ENCODE peak calls at places on chromosomes 3 and 15, in five cellular contexts. One of them, this sample, is unnamed.

GRCh38 chr15:40845036-40845435 is 1.2 kb downstream of the SPINT1 start:
- DNase-seq in A549: no peak
- DNase-seq in GM23338: no peak
- DNase-seq in K562: no peak
- DNase-seq in HCT116: no peak
- DNase-seq in this sample: no peak

GRCh38 chr3:111695584-111696213 is 100.6 kb upstream of the ZBED2 start:
- DNase-seq in GM23338: no peak
- DNase-seq in HCT116: no peak
- DNase-seq in K562: no peak
- DNase-seq in A549: peak; percentile 67
- DNase-seq in this sample: no peak

GRCh38 chr3:183253961-183254815 is 1.1 kb downstream of the B3GNT5 start:
- DNase-seq in HCT116: no peak
- DNase-seq in K562: peak; percentile 73
- DNase-seq in A549: peak; percentile 37
- DNase-seq in GM23338: peak; percentile 74
- DNase-seq in this sample: peak; percentile 84

GRCh38 chr15:67548862-67549651 is 6.6 kb downstream of the MAP2K5 start:
- DNase-seq in HCT116: no peak
- DNase-seq in A549: no peak
- DNase-seq in GM23338: peak; percentile 88
- DNase-seq in K562: no peak
- DNase-seq in this sample: peak; percentile 54

GRCh38 chr3:7693976-7694375 is 807.6 kb upstream of the LMCD1 start:
- DNase-seq in K562: no peak
- DNase-seq in GM23338: no peak
- DNase-seq in HCT116: no peak
- DNase-seq in A549: no peak
- DNase-seq in this sample: no peak

GRCh38 chr15:40407343-40407990 is 1.9 kb downstream of the IVD start:
- DNase-seq in GM23338: no peak
- DNase-seq in HCT116: no peak
- DNase-seq in K562: no peak
- DNase-seq in A549: no peak
- DNase-seq in this sample: no peak

GRCh38 chr15:28128036-28128435 is 28.9 kb upstream of the OCA2 start:
- DNase-seq in GM23338: no peak
- DNase-seq in HCT116: no peak
- DNase-seq in K562: no peak
- DNase-seq in A549: no peak
- DNase-seq in this sample: no peak

GRCh38 chr3:129596194-129597086 is 10.0 kb downstream of the PLXND1 start:
- DNase-seq in GM23338: peak; percentile 53
- DNase-seq in HCT116: no peak
- DNase-seq in K562: peak; percentile 35
- DNase-seq in A549: peak; percentile 44
- DNase-seq in this sample: peak; percentile 64

DNA sequence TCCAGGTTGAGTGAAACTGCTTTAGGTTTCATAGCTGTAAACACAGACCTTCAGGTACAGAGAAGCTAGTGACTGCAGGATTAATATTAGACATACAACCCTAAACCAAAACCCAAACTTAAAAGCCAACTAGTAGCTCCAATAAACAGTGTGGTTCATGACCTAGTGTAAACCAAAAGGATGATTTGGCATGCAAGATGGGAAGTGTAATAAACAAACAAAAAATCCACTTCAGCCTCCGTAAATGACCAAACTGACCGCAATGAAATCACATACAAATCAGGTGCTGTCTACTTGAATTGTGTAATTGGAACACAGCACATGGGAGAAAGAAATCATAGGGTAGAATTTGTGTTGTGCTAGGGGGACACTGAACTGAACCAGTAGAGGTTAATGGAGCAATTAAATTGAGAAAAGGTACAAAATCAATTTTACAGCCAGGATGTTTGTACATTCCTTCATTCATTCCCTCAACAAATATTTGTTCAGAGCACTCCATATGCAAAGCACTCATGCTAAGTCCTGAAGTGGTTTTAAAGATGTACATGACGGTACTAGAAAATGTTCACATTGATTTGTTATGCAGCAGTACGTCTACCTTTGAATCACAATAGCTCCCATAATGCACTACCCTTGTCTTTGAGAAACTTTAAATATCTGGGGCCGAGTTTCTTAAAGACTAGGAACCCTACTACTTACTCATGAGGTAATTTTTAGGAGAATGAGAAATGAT is 21.4 kb upstream of the CHST2 start:
- DNase-seq in HCT116: no peak
- DNase-seq in K562: no peak
- DNase-seq in GM23338: no peak
- DNase-seq in A549: no peak
- DNase-seq in this sample: no peak
- TF ChIP-seq REST in HCT116: no peak
- TF ChIP-seq REST in K562: no peak
- TF ChIP-seq REST in GM23338: no peak
- TF ChIP-seq REST in A549: no peak
- TF ChIP-seq REST in this sample: no peak

GRCh38 chr3:48507256-48508061 is 3.5 kb upstream of the SHISA5 start:
- DNase-seq in GM23338: peak; percentile 92
- DNase-seq in A549: peak; percentile 76
- DNase-seq in K562: peak; percentile 38
- DNase-seq in HCT116: peak; percentile 87
- DNase-seq in this sample: peak; percentile 86
- TF ChIP-seq REST in GM23338: no peak
- TF ChIP-seq REST in A549: no peak
- TF ChIP-seq REST in K562: no peak
- TF ChIP-seq REST in HCT116: no peak
- TF ChIP-seq REST in this sample: no peak

GRCh38 chr3:138921316-138922292 is 25.3 kb downstream of the FOXL2 start:
- DNase-seq in A549: peak; percentile 21
- DNase-seq in K562: no peak
- DNase-seq in HCT116: no peak
- DNase-seq in GM23338: no peak
- DNase-seq in this sample: no peak
- TF ChIP-seq REST in A549: no peak
- TF ChIP-seq REST in K562: no peak
- TF ChIP-seq REST in HCT116: no peak
- TF ChIP-seq REST in GM23338: no peak
- TF ChIP-seq REST in this sample: no peak

DNA sequence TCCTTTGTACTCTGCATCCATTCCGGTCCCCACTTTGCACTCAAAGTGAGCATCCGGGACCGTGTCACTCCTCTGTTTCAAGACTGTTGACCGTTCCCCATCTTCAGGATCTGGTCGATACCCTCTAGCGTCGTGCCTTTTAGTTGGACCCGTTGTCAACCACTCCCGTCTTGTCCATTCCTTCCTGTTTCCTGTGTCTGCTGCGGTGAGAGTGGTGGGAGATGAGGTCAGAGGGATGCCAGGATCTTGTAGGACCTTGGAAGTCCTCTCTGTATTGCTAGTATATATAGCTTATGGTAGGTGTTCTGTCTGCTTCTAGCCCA is 624 bp downstream of the BRK1 start:
- DNase-seq in HCT116: no peak
- DNase-seq in A549: no peak
- DNase-seq in K562: peak; percentile 54
- DNase-seq in GM23338: no peak
- DNase-seq in this sample: no peak
- TF ChIP-seq REST in HCT116: no peak
- TF ChIP-seq REST in A549: no peak
- TF ChIP-seq REST in K562: no peak
- TF ChIP-seq REST in GM23338: no peak
- TF ChIP-seq REST in this sample: no peak

GRCh38 chr15:34876640-34877039 is 81.3 kb upstream of the ACTC1 start:
- DNase-seq in HCT116: no peak
- DNase-seq in K562: no peak
- DNase-seq in GM23338: no peak
- DNase-seq in A549: no peak
- DNase-seq in this sample: no peak
- TF ChIP-seq REST in HCT116: no peak
- TF ChIP-seq REST in K562: no peak
- TF ChIP-seq REST in GM23338: no peak
- TF ChIP-seq REST in A549: no peak
- TF ChIP-seq REST in this sample: no peak

GRCh38 chr3:113496924-113497323 is 18.0 kb downstream of the SPICE1 start:
- DNase-seq in GM23338: no peak
- DNase-seq in A549: peak; percentile 27
- DNase-seq in K562: no peak
- DNase-seq in HCT116: no peak
- DNase-seq in this sample: no peak

GRCh38 chr3:113499081-113499480 is 15.9 kb downstream of the SPICE1 start:
- DNase-seq in A549: no peak
- DNase-seq in GM23338: no peak
- DNase-seq in K562: no peak
- DNase-seq in HCT116: no peak
- DNase-seq in this sample: no peak

GRCh38 chr3:113498221-113499005 is 16.5 kb downstream of the SPICE1 start:
- DNase-seq in HCT116: no peak
- DNase-seq in A549: peak; percentile 62
- DNase-seq in K562: no peak
- DNase-seq in GM23338: no peak
- DNase-seq in this sample: no peak

GRCh38 chr3:113495035-113495434 is 19.9 kb downstream of the SPICE1 start:
- DNase-seq in HCT116: peak; percentile 23
- DNase-seq in A549: peak; percentile 55
- DNase-seq in K562: no peak
- DNase-seq in GM23338: peak; percentile 56
- DNase-seq in this sample: no peak
- TF ChIP-seq REST in HCT116: no peak
- TF ChIP-seq REST in A549: no peak
- TF ChIP-seq REST in K562: no peak
- TF ChIP-seq REST in GM23338: no peak
- TF ChIP-seq REST in this sample: no peak

GRCh38 chr3:78857494-78858111 is 910.2 kb downstream of the ROBO1 start:
- DNase-seq in K562: no peak
- DNase-seq in HCT116: no peak
- DNase-seq in GM23338: no peak
- DNase-seq in A549: peak; percentile 53
- DNase-seq in this sample: no peak
- TF ChIP-seq REST in K562: no peak
- TF ChIP-seq REST in HCT116: no peak
- TF ChIP-seq REST in GM23338: no peak
- TF ChIP-seq REST in A549: no peak
- TF ChIP-seq REST in this sample: no peak

GRCh38 chr3:67349551-67350174 is 304.7 kb downstream of the SUCLG2 start:
- DNase-seq in A549: no peak
- DNase-seq in K562: no peak
- DNase-seq in HCT116: no peak
- DNase-seq in GM23338: no peak
- DNase-seq in this sample: no peak
- TF ChIP-seq REST in A549: no peak
- TF ChIP-seq REST in K562: no peak
- TF ChIP-seq REST in HCT116: no peak
- TF ChIP-seq REST in GM23338: no peak
- TF ChIP-seq REST in this sample: no peak

GRCh38 chr3:45199837-45200648 is 26.0 kb downstream of the TMEM158 start:
- DNase-seq in K562: peak; percentile 63
- DNase-seq in HCT116: peak; percentile 95
- DNase-seq in A549: peak; percentile 87
- DNase-seq in GM23338: peak; percentile 41
- DNase-seq in this sample: no peak
- TF ChIP-seq REST in K562: no peak
- TF ChIP-seq REST in HCT116: no peak
- TF ChIP-seq REST in A549: no peak
- TF ChIP-seq REST in GM23338: no peak
- TF ChIP-seq REST in this sample: no peak

GRCh38 chr3:37072892-37073291 is 79.6 kb downstream of the MLH1 start:
- DNase-seq in K562: no peak
- DNase-seq in A549: no peak
- DNase-seq in HCT116: no peak
- DNase-seq in GM23338: no peak
- DNase-seq in this sample: no peak
- TF ChIP-seq REST in K562: no peak
- TF ChIP-seq REST in A549: no peak
- TF ChIP-seq REST in HCT116: no peak
- TF ChIP-seq REST in GM23338: no peak
- TF ChIP-seq REST in this sample: no peak